ENCODE peak calls at places on chromosomes 5 and 9, in five cellular contexts. One of them, this sample, is unnamed.

GRCh38 chr5:672329-673139 is 20.6 kb downstream of the TPPP start:
- DNase-seq in small intestine: peak; percentile 85
- DNase-seq in BJ: peak; percentile 28
- DNase-seq in activated CD4-positive, alpha-beta T cell treated with anti-CD3 and anti-CD28 coated beads, Interleukin-2, amount 50 U/mL, for 1 hour: peak; percentile 91
- DNase-seq in heart left ventricle: peak; percentile 87
- DNase-seq in this sample: peak; percentile 58

GRCh38 chr9:129245276-129245675 is 67.2 kb upstream of the IER5L start:
- DNase-seq in small intestine: no peak
- DNase-seq in BJ: no peak
- DNase-seq in activated CD4-positive, alpha-beta T cell treated with anti-CD3 and anti-CD28 coated beads, Interleukin-2, amount 50 U/mL, for 1 hour: no peak
- DNase-seq in heart left ventricle: peak; percentile 18
- DNase-seq in this sample: no peak

GRCh38 chr5:172603425-172603824 is 37.6 kb upstream of the NEURL1B start:
- DNase-seq in small intestine: no peak
- DNase-seq in BJ: peak; percentile 24
- DNase-seq in activated CD4-positive, alpha-beta T cell treated with anti-CD3 and anti-CD28 coated beads, Interleukin-2, amount 50 U/mL, for 1 hour: no peak
- DNase-seq in heart left ventricle: peak; percentile 59
- DNase-seq in this sample: no peak

GRCh38 chr5:128341056-128341455 is 197.0 kb downstream of the FBN2 start:
- DNase-seq in small intestine: no peak
- DNase-seq in BJ: no peak
- DNase-seq in activated CD4-positive, alpha-beta T cell treated with anti-CD3 and anti-CD28 coated beads, Interleukin-2, amount 50 U/mL, for 1 hour: no peak
- DNase-seq in heart left ventricle: no peak
- DNase-seq in this sample: peak; percentile 74

GRCh38 chr9:127128341-127129072 is 6.1 kb upstream of the ANGPTL2 start:
- DNase-seq in small intestine: no peak
- DNase-seq in BJ: no peak
- DNase-seq in activated CD4-positive, alpha-beta T cell treated with anti-CD3 and anti-CD28 coated beads, Interleukin-2, amount 50 U/mL, for 1 hour: no peak
- DNase-seq in heart left ventricle: peak; percentile 66
- DNase-seq in this sample: no peak

GRCh38 chr5:128304121-128304520 is 220.6 kb downstream of the SLC12A2 start:
- DNase-seq in small intestine: no peak
- DNase-seq in BJ: no peak
- DNase-seq in activated CD4-positive, alpha-beta T cell treated with anti-CD3 and anti-CD28 coated beads, Interleukin-2, amount 50 U/mL, for 1 hour: no peak
- DNase-seq in heart left ventricle: no peak
- DNase-seq in this sample: no peak

GRCh38 chr9:114291064-114291474 is 31.8 kb upstream of the ORM1 start:
- DNase-seq in small intestine: peak; percentile 65
- DNase-seq in BJ: no peak
- DNase-seq in activated CD4-positive, alpha-beta T cell treated with anti-CD3 and anti-CD28 coated beads, Interleukin-2, amount 50 U/mL, for 1 hour: peak; percentile 69
- DNase-seq in heart left ventricle: peak; percentile 59
- DNase-seq in this sample: peak; percentile 77

GRCh38 chr5:82820188-82820587 is 257.0 kb downstream of the TMEM167A start:
- DNase-seq in small intestine: no peak
- DNase-seq in BJ: no peak
- DNase-seq in activated CD4-positive, alpha-beta T cell treated with anti-CD3 and anti-CD28 coated beads, Interleukin-2, amount 50 U/mL, for 1 hour: no peak
- DNase-seq in heart left ventricle: no peak
- DNase-seq in this sample: no peak

GRCh38 chr9:136361047-136361756 is 2.3 kb downstream of the DNLZ start:
- DNase-seq in small intestine: no peak
- DNase-seq in BJ: no peak
- DNase-seq in activated CD4-positive, alpha-beta T cell treated with anti-CD3 and anti-CD28 coated beads, Interleukin-2, amount 50 U/mL, for 1 hour: no peak
- DNase-seq in heart left ventricle: no peak
- DNase-seq in this sample: no peak

GRCh38 chr9:88593537-88594185 is 58.7 kb downstream of the NXNL2 start:
- DNase-seq in small intestine: peak; percentile 60
- DNase-seq in BJ: no peak
- DNase-seq in activated CD4-positive, alpha-beta T cell treated with anti-CD3 and anti-CD28 coated beads, Interleukin-2, amount 50 U/mL, for 1 hour: peak; percentile 34
- DNase-seq in heart left ventricle: no peak
- DNase-seq in this sample: peak; percentile 74

GRCh38 chr9:85524531-85524930 is 217.2 kb downstream of the AGTPBP1 start:
- DNase-seq in small intestine: no peak
- DNase-seq in BJ: no peak
- DNase-seq in activated CD4-positive, alpha-beta T cell treated with anti-CD3 and anti-CD28 coated beads, Interleukin-2, amount 50 U/mL, for 1 hour: no peak
- DNase-seq in heart left ventricle: no peak
- DNase-seq in this sample: no peak

GRCh38 chr5:156879665-156880285 is 29.7 kb downstream of the PPP1R2B start:
- DNase-seq in small intestine: no peak
- DNase-seq in BJ: no peak
- DNase-seq in activated CD4-positive, alpha-beta T cell treated with anti-CD3 and anti-CD28 coated beads, Interleukin-2, amount 50 U/mL, for 1 hour: no peak
- DNase-seq in heart left ventricle: no peak
- DNase-seq in this sample: no peak

GRCh38 chr5:126921471-126922091 is 108.8 kb downstream of the MARCHF3 start:
- DNase-seq in small intestine: no peak
- DNase-seq in BJ: no peak
- DNase-seq in activated CD4-positive, alpha-beta T cell treated with anti-CD3 and anti-CD28 coated beads, Interleukin-2, amount 50 U/mL, for 1 hour: no peak
- DNase-seq in heart left ventricle: no peak
- DNase-seq in this sample: no peak

GRCh38 chr9:7451062-7451461 is 348.5 kb downstream of the DMAC1 start:
- DNase-seq in small intestine: no peak
- DNase-seq in BJ: no peak
- DNase-seq in activated CD4-positive, alpha-beta T cell treated with anti-CD3 and anti-CD28 coated beads, Interleukin-2, amount 50 U/mL, for 1 hour: no peak
- DNase-seq in heart left ventricle: no peak
- DNase-seq in this sample: no peak

GRCh38 chr5:76958976-76959767 is 6.3 kb downstream of the CRHBP start:
- DNase-seq in small intestine: no peak
- DNase-seq in BJ: no peak
- DNase-seq in activated CD4-positive, alpha-beta T cell treated with anti-CD3 and anti-CD28 coated beads, Interleukin-2, amount 50 U/mL, for 1 hour: no peak
- DNase-seq in heart left ventricle: no peak
- DNase-seq in this sample: peak; percentile 39

GRCh38 chr9:21549251-21549765 is 67.2 kb upstream of the IFNE start:
- DNase-seq in small intestine: peak; percentile 63
- DNase-seq in BJ: peak; percentile 60
- DNase-seq in activated CD4-positive, alpha-beta T cell treated with anti-CD3 and anti-CD28 coated beads, Interleukin-2, amount 50 U/mL, for 1 hour: no peak
- DNase-seq in heart left ventricle: no peak
- DNase-seq in this sample: no peak

GRCh38 chr5:72166070-72166979 is 59.0 kb downstream of the MAP1B start:
- DNase-seq in small intestine: peak; percentile 78
- DNase-seq in BJ: no peak
- DNase-seq in activated CD4-positive, alpha-beta T cell treated with anti-CD3 and anti-CD28 coated beads, Interleukin-2, amount 50 U/mL, for 1 hour: no peak
- DNase-seq in heart left ventricle: peak; percentile 54
- DNase-seq in this sample: no peak

This sample was measured in NB4.